ENCODE peak calls at places on chromosomes 5 and 9, in six cellular contexts. O, U, S, F, C and H are unnamed samples.
A peak's percentile ranks its signal among the peaks of the same experiment; 100 is the strongest.

GRCh38 chr9:132804576-132805295 is 73.3 kb downstream of the AK8 start:
- DNase-seq in U (no peak), S (no peak), O (no peak), C (no peak), F (no peak), H (peak; percentile 66)

GRCh38 chr5:150080696-150081435 is 5.5 kb downstream of the CSF1R start:
- DNase-seq in U (no peak), F (no peak), S (no peak), O (no peak), C (no peak), H (peak; percentile 18)

GRCh38 chr9:23343226-23343625 is 482.8 kb downstream of the ELAVL2 start:
- DNase-seq in U (no peak), F (no peak), O (peak; percentile 21), C (no peak), S (no peak), H (no peak)

GRCh38 chr5:27639005-27639612 is 600.7 kb upstream of the CDH9 start:
- DNase-seq in F (peak; percentile 20), S (no peak), O (no peak), C (no peak), U (no peak), H (no peak)

GRCh38 chr5:33010851-33011250 is 299.7 kb downstream of the NPR3 start:
- DNase-seq in U (no peak), S (no peak), O (peak; percentile 55), F (no peak), C (peak; percentile 56), H (no peak)

GRCh38 chr9:128159073-128159783 is 837 bp upstream of the BBLN start:
- DNase-seq in C (no peak), U (peak; percentile 72), F (no peak), S (no peak), O (no peak), H (peak; percentile 60)

GRCh38 chr5:143437666-143438273 is 34.3 kb upstream of the NR3C1 start:
- DNase-seq in U (no peak), O (peak; percentile 5), S (no peak), C (no peak), F (no peak), H (no peak)

GRCh38 chr9:137793196-137793841 is 84.3 kb upstream of the CACNA1B start:
- DNase-seq in C (no peak), F (no peak), U (no peak), S (no peak), O (no peak), H (no peak)

GRCh38 chr5:79495311-79495710 is 18.6 kb downstream of the HOMER1 start:
- DNase-seq in O (no peak), C (no peak), U (no peak), F (no peak), S (peak; percentile 86), H (no peak)

GRCh38 chr9:101114317-101114716 is 85.8 kb downstream of the PLPPR1 start:
- DNase-seq in O (no peak), C (no peak), U (no peak), S (peak; percentile 13), F (no peak), H (no peak)

GRCh38 chr9:69834591-69835184 is 14.1 kb downstream of the CFAP95 start:
- DNase-seq in S (no peak), F (no peak), U (no peak), O (no peak), C (no peak), H (no peak)

GRCh38 chr5:67640011-67640410 is 443.4 kb upstream of the CD180 start:
- DNase-seq in C (no peak), S (no peak), U (no peak), O (no peak), F (no peak), H (no peak)

GRCh38 chr5:172055421-172055820 is 49.0 kb upstream of the FBXW11 start:
- DNase-seq in U (no peak), S (no peak), C (no peak), F (no peak), O (no peak), H (no peak)

GRCh38 chr5:172054611-172055153 is 48.2 kb upstream of the FBXW11 start:
- DNase-seq in F (no peak), O (no peak), C (no peak), U (no peak), S (no peak), H (no peak)

GRCh38 chr5:172051643-172052362 is 45.4 kb upstream of the FBXW11 start:
- DNase-seq in S (no peak), U (no peak), F (no peak), O (no peak), C (no peak), H (no peak)

GRCh38 chr5:172050070-172050469 is 43.6 kb upstream of the FBXW11 start:
- DNase-seq in S (no peak), O (no peak), F (no peak), C (no peak), U (no peak), H (no peak)

DNA sequence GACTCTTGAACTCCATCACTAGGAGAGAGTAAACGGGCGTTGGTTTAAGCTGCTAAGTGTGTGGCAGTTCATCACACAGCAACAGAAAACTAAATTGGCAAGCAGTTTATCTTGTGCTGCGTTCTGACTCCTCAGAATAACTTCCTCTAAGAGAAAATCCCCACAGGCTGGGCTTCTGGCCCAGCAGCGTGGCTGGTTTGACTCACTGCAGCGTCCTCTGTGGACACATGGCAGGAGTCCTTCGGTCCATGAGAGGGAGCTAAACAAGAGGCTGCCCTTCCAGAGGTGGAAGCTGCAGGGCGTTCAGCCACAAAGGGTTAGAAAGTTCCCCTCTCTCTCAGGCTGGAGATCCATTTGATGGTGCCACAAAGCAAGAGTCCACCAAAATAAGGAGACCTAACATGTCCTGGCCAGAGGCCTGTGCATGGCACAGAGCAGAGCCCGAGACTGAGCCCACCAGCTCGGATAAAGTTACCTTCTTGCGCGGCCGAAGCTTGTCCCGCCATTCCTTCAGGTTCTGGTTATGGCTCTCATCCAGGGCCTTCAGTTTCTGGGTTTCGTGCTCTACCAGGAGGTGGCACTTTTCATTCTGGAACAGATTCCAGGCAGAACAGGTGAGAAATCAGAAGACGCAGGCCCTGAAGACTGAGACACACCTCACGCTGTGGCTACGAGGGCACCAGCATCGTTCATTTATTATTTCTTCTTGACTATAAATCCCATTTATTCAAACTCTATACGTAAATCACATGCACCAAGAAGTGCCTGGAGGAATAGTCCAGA is 46.2 kb upstream of the FBXW11 start:
- DNase-seq in S (peak; percentile 22), O (peak; percentile 89), F (no peak), C (peak; percentile 24), U (no peak), H (peak; percentile 17)
- TF ChIP-seq CTCF in S (no peak), O (peak; percentile 57), F (no peak), C (peak; percentile 7), U (no peak), H (no peak)

GRCh38 chr9:79572891-79573696 is 1.3 kb downstream of the TLE4 start:
- DNase-seq in F (no peak), C (no peak), O (no peak), U (peak; percentile 56), S (peak; percentile 33), H (peak; percentile 76)

GRCh38 chr9:79573697-79573976 is 1.9 kb downstream of the TLE4 start:
- DNase-seq in O (no peak), S (no peak), C (no peak), U (no peak), F (no peak), H (no peak)

GRCh38 chr9:79574716-79575242 is 3.0 kb downstream of the TLE4 start:
- DNase-seq in C (no peak), O (peak; percentile 43), U (no peak), S (no peak), F (no peak), H (no peak)

GRCh38 chr9:79575560-79575959 is 3.8 kb downstream of the TLE4 start:
- DNase-seq in O (no peak), C (no peak), U (no peak), S (no peak), F (no peak), H (no peak)

DNA sequence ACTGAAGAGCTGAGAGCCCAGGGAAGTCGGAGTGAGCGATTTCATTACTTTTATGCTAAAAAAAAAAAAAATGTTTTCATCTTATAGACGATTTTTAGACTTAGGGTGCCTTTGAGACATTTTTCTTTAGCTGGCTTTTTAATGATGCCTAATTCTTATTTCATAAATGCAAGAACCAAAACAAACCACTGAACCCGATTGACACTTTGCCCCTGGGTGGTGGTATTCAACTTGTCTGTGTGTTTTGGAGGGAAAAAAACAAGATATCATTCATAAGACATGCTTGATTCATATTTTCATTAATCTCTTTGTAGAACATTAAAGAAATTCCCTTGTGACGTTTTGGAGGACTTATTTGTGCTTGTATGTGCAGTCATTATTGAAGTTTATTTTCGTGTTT is 2.4 kb downstream of the TLE4 start:
- DNase-seq in S (no peak), U (no peak), O (no peak), F (no peak), C (no peak), H (no peak)
- H3K4me3 ChIP-seq in S (peak overlapping the region; percentile 70), U (peak overlapping the region; percentile 74), O (peak overlapping the region; percentile 76), F (peak overlapping the region; percentile 59), C (peak overlapping the region; percentile 68), H (no peak overlapping the region)

DNA sequence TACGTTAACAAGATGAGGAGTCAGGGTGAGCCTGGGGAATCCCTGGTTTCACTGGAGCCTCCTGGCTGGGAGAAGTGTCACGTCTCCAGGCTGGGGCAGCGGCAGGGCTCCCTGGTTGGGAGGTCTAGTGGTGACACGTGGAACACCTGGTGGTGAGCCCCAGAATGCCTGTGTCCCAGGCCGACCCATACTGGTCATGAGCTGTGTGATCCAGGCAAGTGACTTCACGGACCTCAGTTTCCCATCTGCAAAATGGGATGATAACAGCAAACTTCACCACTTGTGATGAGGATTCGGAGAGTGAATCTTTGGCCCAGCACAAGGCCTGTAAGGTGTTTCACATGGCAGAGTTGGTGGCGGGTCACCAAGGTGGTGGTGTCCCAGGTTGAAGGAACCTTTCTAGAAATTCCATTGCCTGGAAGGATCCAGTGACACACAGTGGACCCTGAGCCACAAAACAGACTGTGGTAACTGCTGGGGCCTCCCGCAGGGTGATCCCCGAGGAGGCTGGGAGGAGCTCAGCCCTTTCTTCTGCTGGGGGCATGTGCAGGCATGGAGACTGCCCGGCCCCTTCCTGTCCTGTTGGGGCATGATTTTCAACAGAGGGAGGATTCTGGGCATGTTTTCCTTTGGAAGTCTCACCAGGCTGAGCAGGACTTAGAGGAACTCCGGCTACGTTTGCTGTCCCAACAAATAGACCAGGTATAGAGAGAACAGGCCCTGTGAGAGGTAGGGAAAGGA is 153.9 kb upstream of the IER5L start:
- DNase-seq in S (peak; percentile 98), U (no peak), F (no peak), C (no peak), O (no peak), H (no peak)
- TF ChIP-seq CTCF in S (peak; percentile 14), U (no peak), F (no peak), C (no peak), O (no peak), H (no peak)

GRCh38 chr9:96619109-96619435 is 571 bp downstream of the CDC14B start:
- DNase-seq in O (no peak), C (no peak), F (no peak), U (no peak), S (no peak), H (peak; percentile 57)

GRCh38 chr9:96618209-96619108 is 1.2 kb downstream of the CDC14B start:
- DNase-seq in O (peak; percentile 57), U (no peak), S (peak; percentile 71), F (no peak), C (peak; percentile 66), H (peak; percentile 64)

GRCh38 chr9:96619491-96620154 is at the start of gene CDC14B:
- DNase-seq in O (peak; percentile 91), F (peak; percentile 64), C (peak; percentile 78), S (peak; percentile 96), U (peak; percentile 21), H (peak; percentile 95)

GRCh38 chr9:96616817-96617438 is 2.7 kb downstream of the CDC14B start:
- DNase-seq in U (no peak), C (no peak), F (no peak), S (no peak), O (no peak), H (no peak)

GRCh38 chr9:96617439-96618185 is 2.0 kb downstream of the CDC14B start:
- DNase-seq in S (no peak), O (no peak), C (no peak), U (no peak), F (no peak), H (peak; percentile 34)
- H3K4me3 ChIP-seq in S (peak overlapping the region; percentile 59), O (peak overlapping the region; percentile 73), C (peak overlapping the region; percentile 72), U (no peak overlapping the region), F (peak overlapping the region; percentile 57), H (no peak overlapping the region)